ENCODE peak calls at places on chromosomes 1 and 21, in five cellular contexts. L is astrocyte of the spinal cord, C is psoas muscle, U is endodermal cell, M is left lung. F is an unnamed sample.

GRCh38 chr1:10529096-10529495 is 54.3 kb downstream of the PEX14 start:
- DNase-seq in C (no peak), M (no peak), U (no peak), L (no peak), F (no peak)

GRCh38 chr1:14880456-14881316 is 272.9 kb upstream of the TMEM51 start:
- DNase-seq in L (peak), U (no peak), C (peak), M (peak), F (no peak)

GRCh38 chr1:225554216-225554812 is 98.6 kb downstream of the ENAH start:
- DNase-seq in L (peak), U (no peak), M (no peak), C (no peak), F (no peak)

GRCh38 chr1:92784051-92784638 is 763 bp downstream of the EVI5 start:
- DNase-seq in C (peak), L (peak), U (peak), M (no peak), F (no peak)

GRCh38 chr1:218772575-218772974 is 401.1 kb upstream of the LYPLAL1 start:
- DNase-seq in L (peak), C (no peak), M (no peak), U (no peak), F (no peak)

GRCh38 chr1:41381691-41382530 is 20.7 kb downstream of the FOXO6 start:
- DNase-seq in L (no peak), C (peak), U (peak), M (no peak), F (no peak)

GRCh38 chr1:219660666-219661463 is 48.0 kb upstream of the ZC3H11B start:
- DNase-seq in C (peak), L (peak), M (peak), U (peak), F (no peak)

GRCh38 chr21:16755061-16755460 is 757.8 kb upstream of the CXADR start:
- DNase-seq in C (no peak), M (no peak), U (no peak), L (no peak), F (no peak)

GRCh38 chr1:234631721-234632125 is 21.7 kb upstream of the IRF2BP2 start:
- DNase-seq in U (no peak), C (no peak), M (no peak), L (peak), F (no peak)

DNA sequence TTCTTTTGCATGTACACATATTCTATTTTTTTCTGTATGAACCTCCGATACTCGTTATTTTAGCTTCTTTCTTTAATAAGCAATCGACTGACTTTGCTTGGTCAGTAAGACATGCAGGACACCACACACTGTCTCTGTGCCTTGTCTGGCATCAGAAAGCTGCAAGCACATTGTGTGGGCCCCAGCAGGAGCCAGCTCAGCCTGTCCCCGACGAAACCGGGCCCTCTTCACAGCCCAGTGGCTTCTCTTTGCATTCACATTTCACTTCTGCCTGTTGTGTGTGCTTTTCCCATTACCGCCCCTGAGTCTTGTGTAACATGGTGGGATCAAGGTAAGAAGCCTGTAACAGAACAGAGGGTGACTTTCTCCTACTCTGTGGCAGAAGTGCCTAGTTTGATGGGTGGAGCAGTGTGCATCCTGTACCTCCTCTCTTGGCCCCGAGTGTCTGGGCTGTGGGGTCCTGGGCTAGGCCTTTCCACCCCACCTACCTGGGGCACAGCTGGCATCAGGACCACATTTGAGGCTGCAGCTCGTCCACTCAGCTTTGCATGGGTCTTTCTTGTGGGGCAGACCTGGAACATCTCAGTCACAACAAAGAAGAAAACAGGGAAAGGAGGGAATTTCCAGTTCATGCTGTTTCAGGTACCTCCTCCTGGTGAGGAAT is 118.9 kb upstream of the COL6A1 start:
- DNase-seq in M (no peak), U (peak), L (no peak), C (no peak), F (no peak)
- TF ChIP-seq CTCF in M (no peak), U (no peak), L (no peak), C (no peak), F (no peak)

DNA sequence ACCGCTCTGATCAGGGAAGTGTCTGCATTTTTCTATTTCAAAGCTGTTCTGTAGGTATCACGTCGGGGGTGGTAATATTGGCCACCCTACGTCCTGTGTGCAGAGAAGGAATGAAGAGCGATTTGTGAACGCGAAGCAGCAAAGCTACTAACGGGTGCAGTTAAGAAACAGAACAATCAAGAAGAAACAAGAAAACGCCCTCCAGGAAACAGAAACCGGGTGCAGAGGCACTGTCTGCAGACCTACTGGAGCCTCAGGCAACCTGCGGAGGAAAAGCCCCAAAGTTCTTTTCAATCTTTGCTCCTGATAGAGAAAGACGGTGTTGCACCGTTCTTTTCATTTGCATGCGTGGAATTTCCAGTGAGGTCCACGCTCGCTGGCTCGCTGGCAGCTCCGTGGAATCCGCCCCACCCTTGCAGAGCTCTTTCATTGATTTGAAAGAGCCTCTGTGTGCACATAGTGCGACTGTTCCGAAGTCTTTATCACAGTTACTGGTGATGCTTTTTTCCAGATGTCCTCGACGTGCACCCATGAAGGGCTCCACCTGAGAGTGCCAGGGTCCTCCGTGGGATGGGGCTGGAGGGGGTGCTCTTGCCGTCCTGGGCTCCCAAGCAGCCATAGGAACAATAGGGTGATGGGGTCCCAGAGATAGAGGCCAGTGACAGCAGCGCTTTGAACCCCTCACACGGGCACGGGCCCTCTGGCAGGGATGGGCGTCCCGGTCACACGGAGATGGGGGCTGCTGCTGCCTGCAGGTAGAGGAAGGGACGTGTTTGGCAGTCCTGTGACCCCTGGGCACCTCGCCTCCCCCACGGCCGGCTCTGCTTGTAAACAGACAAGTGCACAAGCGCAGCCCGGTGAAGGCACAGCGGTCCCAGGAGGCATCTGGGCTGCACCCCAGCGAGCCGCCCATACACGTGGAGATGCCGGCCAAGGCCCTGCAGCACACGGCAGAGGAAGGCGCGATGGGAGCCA is 36.8 kb upstream of the PDE9A start:
- DNase-seq in C (no peak), L (no peak), M (no peak), U (no peak), F (peak)
- TF ChIP-seq CTCF in C (no peak), L (no peak), M (no peak), U (no peak), F (no peak)

GRCh38 chr1:165431079-165431478 is 13.8 kb downstream of the RXRG start:
- DNase-seq in M (no peak), U (peak), L (no peak), C (no peak), F (no peak)
- TF ChIP-seq CTCF in M (no peak), U (no peak), L (no peak), C (no peak), F (no peak)

GRCh38 chr1:178502330-178502714 is 5.6 kb upstream of the CLEC20A start:
- DNase-seq in L (no peak), C (no peak), M (no peak), U (peak), F (no peak)

GRCh38 chr1:178500936-178501554 is 4.3 kb upstream of the CLEC20A start:
- DNase-seq in U (peak), C (no peak), M (no peak), L (no peak), F (no peak)

GRCh38 chr1:178501705-178502329 is 5.1 kb upstream of the CLEC20A start:
- DNase-seq in C (peak), L (peak), M (peak), U (peak), F (no peak)

GRCh38 chr1:178498896-178499675 is 2.3 kb upstream of the CLEC20A start:
- DNase-seq in U (peak), C (no peak), M (no peak), L (no peak), F (no peak)

GRCh38 chr1:178500091-178500770 is 3.5 kb upstream of the CLEC20A start:
- DNase-seq in L (no peak), U (peak), C (no peak), M (no peak), F (no peak)
- TF ChIP-seq CTCF in L (peak), U (peak), C (peak), M (no peak), F (peak)

GRCh38 chr1:171506525-171507304 is 21.4 kb downstream of the PRRC2C start:
- DNase-seq in U (peak), C (no peak), L (peak), M (no peak), F (no peak)
- TF ChIP-seq CTCF in U (no peak), C (no peak), L (no peak), M (no peak), F (no peak)

GRCh38 chr1:178886551-178886950 is 15.7 kb upstream of the ANGPTL1 start:
- DNase-seq in U (no peak), C (no peak), L (no peak), M (no peak), F (no peak)

GRCh38 chr1:178881950-178882349 is 11.1 kb upstream of the ANGPTL1 start:
- DNase-seq in M (no peak), C (no peak), L (no peak), U (no peak), F (no peak)

GRCh38 chr1:178885869-178886268 is 15.0 kb upstream of the ANGPTL1 start:
- DNase-seq in U (no peak), C (no peak), M (no peak), L (no peak), F (no peak)
- TF ChIP-seq CTCF in U (no peak), C (no peak), M (no peak), L (no peak), F (no peak)

DNA sequence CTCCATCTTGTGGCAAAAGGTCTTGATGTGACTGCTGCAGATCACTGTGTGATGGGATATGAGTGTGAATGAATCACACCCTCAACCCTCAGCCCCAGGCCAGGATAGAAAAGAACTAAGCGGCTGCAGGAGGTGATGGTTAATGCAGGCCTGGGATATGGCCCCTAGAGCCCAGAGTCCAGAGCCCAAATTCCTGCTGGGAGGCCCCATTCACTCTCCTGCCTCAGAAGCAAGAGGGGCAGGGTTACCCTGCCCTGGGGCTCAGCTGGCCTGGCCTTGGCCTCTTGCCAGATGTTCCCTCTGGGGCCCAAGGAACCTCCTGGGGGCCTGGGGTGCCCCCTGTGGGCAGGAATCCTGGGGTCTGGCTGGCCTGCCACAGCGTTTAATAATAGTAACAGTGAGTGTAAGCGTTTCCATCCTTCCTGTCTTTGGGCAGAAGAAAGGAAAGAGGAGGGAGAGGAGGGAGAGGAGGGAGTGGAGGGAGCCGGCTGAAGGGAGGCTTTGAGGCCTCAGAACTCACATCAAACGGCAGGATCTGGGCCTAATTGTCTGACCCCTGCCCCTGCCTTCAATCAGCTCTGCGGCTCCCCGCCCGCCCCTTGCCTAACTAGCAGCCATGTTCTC is 26.2 kb downstream of the DMAP1 start:
- DNase-seq in L (peak), U (peak), M (no peak), C (no peak), F (no peak)
- TF ChIP-seq CTCF in L (peak), U (peak), M (no peak), C (no peak), F (peak)

GRCh38 chr1:23177438-23178380 is 9.1 kb upstream of the LUZP1 start:
- DNase-seq in M (peak), C (peak), L (peak), U (peak), F (peak)
- TF ChIP-seq CTCF in M (peak), C (peak), L (peak), U (peak), F (peak)